ENCODE peak calls at places on chromosome 18, in four cellular contexts. One of them, this sample, is unnamed. For H3K4me1, the result is how much of the 10 kb centered on the place peaks cover.

GRCh38 chr18:55319517-55319905 is 268.5 kb downstream of the TCF4 start:
- DNase-seq in GM12878: no peak
- DNase-seq in SK-N-SH: no peak
- DNase-seq in K562: no peak
- DNase-seq in this sample: no peak

GRCh38 chr18:59517446-59518171 is 158.5 kb upstream of the LMAN1 start:
- DNase-seq in GM12878: no peak
- DNase-seq in SK-N-SH: peak
- DNase-seq in K562: no peak
- DNase-seq in this sample: no peak

GRCh38 chr18:22800551-22800951 is 132.6 kb upstream of the RBBP8 start:
- DNase-seq in GM12878: no peak
- DNase-seq in SK-N-SH: no peak
- DNase-seq in K562: no peak
- DNase-seq in this sample: no peak

GRCh38 chr18:55078289-55078916 is 119.1 kb upstream of the CCDC68 start:
- DNase-seq in GM12878: no peak
- DNase-seq in SK-N-SH: no peak
- DNase-seq in K562: no peak
- DNase-seq in this sample: no peak

GRCh38 chr18:50131591-50131990 is 63.4 kb downstream of the MYO5B start:
- DNase-seq in GM12878: peak
- DNase-seq in SK-N-SH: no peak
- DNase-seq in K562: no peak
- DNase-seq in this sample: no peak

GRCh38 chr18:57426187-57426586 is 9.0 kb upstream of the ONECUT2 start:
- DNase-seq in GM12878: no peak
- DNase-seq in SK-N-SH: no peak
- DNase-seq in K562: no peak
- DNase-seq in this sample: no peak

GRCh38 chr18:7982216-7982615 is 415.1 kb downstream of the PTPRM start:
- DNase-seq in GM12878: no peak
- DNase-seq in SK-N-SH: no peak
- DNase-seq in K562: no peak
- DNase-seq in this sample: no peak

GRCh38 chr18:79485788-79486355 is 90.1 kb downstream of the NFATC1 start:
- DNase-seq in GM12878: no peak
- DNase-seq in SK-N-SH: no peak
- DNase-seq in K562: no peak
- DNase-seq in this sample: no peak

GRCh38 chr18:11937874-11938478 is 29.9 kb upstream of the MPPE1 start:
- DNase-seq in GM12878: peak
- DNase-seq in SK-N-SH: peak
- DNase-seq in K562: peak
- DNase-seq in this sample: peak

GRCh38 chr18:48134609-48135008 is 204.2 kb upstream of the SMAD2 start:
- DNase-seq in GM12878: no peak
- DNase-seq in SK-N-SH: no peak
- DNase-seq in K562: no peak
- DNase-seq in this sample: no peak
- H3K4me1 ChIP-seq in GM12878: under half
- H3K4me1 ChIP-seq in SK-N-SH: under half
- H3K4me1 ChIP-seq in K562: under half
- H3K4me1 ChIP-seq in this sample: under half

DNA sequence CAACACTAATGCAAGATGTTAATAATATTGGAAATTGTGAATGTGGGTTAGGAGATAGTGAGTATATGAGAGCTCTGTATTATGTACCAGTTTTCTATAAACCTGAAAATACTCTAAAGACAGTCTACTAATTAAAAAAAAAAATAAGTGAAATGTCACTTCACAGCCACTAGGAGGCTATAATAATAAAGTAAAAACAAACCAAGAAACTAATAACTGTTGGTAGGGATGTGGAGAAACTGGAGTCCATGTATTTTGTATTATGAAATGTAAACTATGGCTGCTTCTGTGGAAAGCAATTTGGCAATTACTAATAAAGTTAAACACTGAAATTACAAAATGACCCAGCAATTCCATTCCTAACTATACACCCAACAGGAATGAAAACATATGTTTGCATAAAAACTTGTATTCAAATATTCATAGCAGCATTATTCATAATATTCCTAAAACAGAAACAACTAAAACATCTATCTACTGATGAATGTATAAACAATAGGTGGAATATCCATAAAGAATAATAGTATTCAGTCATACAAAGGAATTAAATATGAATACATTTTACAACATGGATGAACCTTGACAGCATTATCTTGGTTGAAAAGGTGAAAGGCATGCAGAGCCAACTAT is 36.2 kb downstream of the CCDC178 start:
- DNase-seq in GM12878: no peak
- DNase-seq in SK-N-SH: peak
- DNase-seq in K562: no peak
- DNase-seq in this sample: no peak
- TF ChIP-seq NRF1 in GM12878: no peak
- TF ChIP-seq NRF1 in SK-N-SH: no peak
- TF ChIP-seq NRF1 in K562: no peak
- TF ChIP-seq NRF1 in this sample: no peak

GRCh38 chr18:36311026-36311570 is 13.6 kb downstream of the FHOD3 start:
- DNase-seq in GM12878: no peak
- DNase-seq in SK-N-SH: no peak
- DNase-seq in K562: no peak
- DNase-seq in this sample: no peak
- H3K4me1 ChIP-seq in GM12878: under half
- H3K4me1 ChIP-seq in SK-N-SH: under half
- H3K4me1 ChIP-seq in K562: under half
- H3K4me1 ChIP-seq in this sample: under half

GRCh38 chr18:48850891-48851302 is 99.9 kb downstream of the SMAD7 start:
- DNase-seq in GM12878: no peak
- DNase-seq in SK-N-SH: no peak
- DNase-seq in K562: peak
- DNase-seq in this sample: no peak
- TF ChIP-seq NRF1 in GM12878: no peak
- TF ChIP-seq NRF1 in SK-N-SH: no peak
- TF ChIP-seq NRF1 in K562: no peak
- TF ChIP-seq NRF1 in this sample: no peak

GRCh38 chr18:62537946-62538345 is 15.1 kb downstream of the ZCCHC2 start:
- DNase-seq in GM12878: no peak
- DNase-seq in SK-N-SH: no peak
- DNase-seq in K562: no peak
- DNase-seq in this sample: no peak
- H3K4me1 ChIP-seq in GM12878: under half
- H3K4me1 ChIP-seq in SK-N-SH: under half
- H3K4me1 ChIP-seq in K562: under half
- H3K4me1 ChIP-seq in this sample: under half

GRCh38 chr18:46019956-46020355 is 52.1 kb downstream of the PSTPIP2 start:
- DNase-seq in GM12878: no peak
- DNase-seq in SK-N-SH: no peak
- DNase-seq in K562: no peak
- DNase-seq in this sample: no peak
- TF ChIP-seq NRF1 in GM12878: no peak
- TF ChIP-seq NRF1 in SK-N-SH: no peak
- TF ChIP-seq NRF1 in K562: no peak
- TF ChIP-seq NRF1 in this sample: no peak

DNA sequence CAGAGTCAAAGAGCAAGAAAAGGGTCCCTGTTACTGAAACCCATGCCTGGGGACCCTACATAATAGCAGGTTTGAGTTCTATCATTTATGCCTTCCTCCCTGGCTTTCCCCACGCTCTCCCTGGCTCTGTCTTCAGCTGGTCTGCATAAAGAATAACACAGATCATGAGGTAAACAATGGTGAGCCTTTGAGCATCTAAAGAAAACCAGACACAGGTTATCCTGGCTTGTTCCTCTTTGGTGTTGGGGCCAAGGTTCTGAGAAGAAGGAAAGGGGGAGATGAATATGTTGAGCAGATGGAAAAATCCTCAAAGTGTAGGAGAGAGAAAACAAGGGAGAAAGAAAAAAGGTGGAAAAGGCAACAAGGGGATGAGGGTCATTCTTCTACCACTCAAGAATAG is 127.3 kb downstream of the CABYR start:
- DNase-seq in GM12878: no peak
- DNase-seq in SK-N-SH: no peak
- DNase-seq in K562: no peak
- DNase-seq in this sample: no peak
- H3K4me1 ChIP-seq in GM12878: under half
- H3K4me1 ChIP-seq in SK-N-SH: under half
- H3K4me1 ChIP-seq in K562: under half
- H3K4me1 ChIP-seq in this sample: under half

DNA sequence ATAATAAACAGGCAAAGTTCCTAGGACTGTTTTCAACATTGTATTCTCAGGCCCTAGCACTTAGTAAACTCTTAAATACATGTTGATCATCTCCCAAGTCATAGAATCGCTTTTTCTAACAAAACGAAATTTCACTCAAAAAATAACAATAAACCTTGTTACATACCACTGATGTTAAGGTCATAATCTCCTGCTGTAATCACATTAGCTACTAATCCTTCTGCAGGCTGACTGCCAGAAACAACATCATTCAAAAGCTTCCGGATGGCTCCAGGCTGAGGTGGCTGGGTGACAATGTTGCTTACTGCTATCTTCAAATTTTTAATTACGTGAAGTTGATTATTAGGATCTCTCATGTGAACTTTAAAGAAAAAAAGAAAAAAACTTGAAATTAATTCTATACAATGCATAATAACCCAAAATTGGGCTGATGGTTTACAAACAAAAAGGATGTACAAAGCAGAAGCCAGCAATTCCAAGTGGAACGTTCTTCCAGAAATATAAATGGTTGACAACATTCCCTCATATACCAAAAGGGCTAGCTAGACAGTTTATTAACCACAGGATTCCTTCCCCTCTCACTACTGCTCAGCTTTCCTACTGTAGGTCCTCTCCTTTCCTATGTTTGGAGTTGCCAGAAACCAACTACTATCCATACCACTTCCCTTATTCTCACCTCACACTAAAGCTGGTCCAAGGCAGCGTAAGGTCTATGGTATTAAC is 11.6 kb downstream of the TRAPPC8 start:
- DNase-seq in GM12878: no peak
- DNase-seq in SK-N-SH: peak
- DNase-seq in K562: no peak
- DNase-seq in this sample: no peak
- TF ChIP-seq NRF1 in GM12878: no peak
- TF ChIP-seq NRF1 in SK-N-SH: no peak
- TF ChIP-seq NRF1 in K562: no peak
- TF ChIP-seq NRF1 in this sample: no peak

This sample was measured in H1.